ENCODE peak calls at places on chromosomes 16 and 17, in four cellular contexts. I is breast epithelium; V is CD4-positive, alpha-beta memory T cell; E is stomach. S is an unnamed sample.

GRCh38 chr16:77868478-77868877 is 80.1 kb downstream of the VAT1L start:
- DNase-seq in I (no peak), V (no peak), E (no peak), S (no peak)

GRCh38 chr17:79746955-79747507 is 16.3 kb downstream of the ENPP7 start:
- DNase-seq in V (no peak), E (no peak), I (no peak), S (no peak)

GRCh38 chr17:27532269-27533067 is 76.2 kb downstream of the KSR1 start:
- DNase-seq in E (peak), V (no peak), I (no peak), S (no peak)

GRCh38 chr16:65523258-65523950 is 401.5 kb upstream of the CDH11 start:
- DNase-seq in V (no peak), I (no peak), E (no peak), S (no peak)

GRCh38 chr16:57314161-57314785 is 29.8 kb upstream of the PLLP start:
- DNase-seq in I (peak), V (no peak), E (peak), S (no peak)

GRCh38 chr17:6643460-6644125 is 2.7 kb downstream of the TXNDC17 start:
- DNase-seq in E (no peak), I (no peak), V (no peak), S (no peak)

GRCh38 chr16:31108035-31108793 is at the start of gene BCKDK:
- DNase-seq in V (peak), I (no peak), E (peak), S (peak)

GRCh38 chr16:57661936-57662906 is 5.9 kb upstream of the ADGRG3 start:
- DNase-seq in I (no peak), E (no peak), V (no peak), S (no peak)

GRCh38 chr16:24696699-24697098 is 32.8 kb upstream of the TNRC6A start:
- DNase-seq in E (no peak), V (no peak), I (no peak), S (no peak)

GRCh38 chr16:1342526-1343427 is 8.9 kb downstream of the TSR3 start:
- DNase-seq in I (peak), E (peak), V (peak), S (peak)

GRCh38 chr17:72305964-72306551 is 185.2 kb downstream of the SOX9 start:
- DNase-seq in I (no peak), E (no peak), V (no peak), S (no peak)

GRCh38 chr17:40433551-40434384 is 9.5 kb upstream of the IGFBP4 start:
- DNase-seq in V (no peak), E (no peak), I (no peak), S (no peak)

GRCh38 chr17:15398736-15399331 is 57.4 kb upstream of the TEKT3 start:
- DNase-seq in V (no peak), I (peak), E (no peak), S (no peak)

GRCh38 chr17:7574176-7574953 is 5.1 kb upstream of the CD68 start:
- DNase-seq in E (no peak), V (no peak), I (no peak), S (no peak)

GRCh38 chr17:58677204-58677880 is 14.5 kb downstream of the TEX14 start:
- DNase-seq in V (no peak), E (no peak), I (no peak), S (no peak)

GRCh38 chr16:81610144-81610842 is 165.7 kb downstream of the CMIP start:
- DNase-seq in E (peak), I (peak), V (no peak), S (peak)

GRCh38 chr16:57807968-57808528 is 5.8 kb upstream of the KIFC3 start:
- DNase-seq in V (peak), E (peak), I (peak), S (peak)

GRCh38 chr17:2124391-2124790 is 69.5 kb downstream of the HIC1 start:
- DNase-seq in E (no peak), I (no peak), V (no peak), S (no peak)

GRCh38 chr16:55058576-55058975 is 127.9 kb downstream of the IRX5 start:
- DNase-seq in I (no peak), V (no peak), E (no peak), S (no peak)

GRCh38 chr16:11824362-11824761 is 27.0 kb downstream of the RSL1D1 start:
- DNase-seq in I (no peak), V (no peak), E (peak), S (no peak)

GRCh38 chr17:4631431-4631830 is 10.0 kb downstream of the ALOX15 start:
- DNase-seq in I (no peak), E (no peak), V (no peak), S (no peak)

GRCh38 chr17:81217531-81217930 is 5.2 kb downstream of the CEP131 start:
- DNase-seq in I (no peak), V (no peak), E (no peak), S (no peak)
- H3K27ac ChIP-seq in I (no peak), V (no peak), E (no peak), S (no peak)

GRCh38 chr17:34820166-34820920 is 140.9 kb downstream of the CCT6B start:
- DNase-seq in V (no peak), I (no peak), E (no peak), S (no peak)

GRCh38 chr17:34811561-34811960 is 149.7 kb downstream of the CCT6B start:
- DNase-seq in E (no peak), V (no peak), I (peak), S (no peak)

GRCh38 chr17:34817252-34817651 is 144.0 kb downstream of the CCT6B start:
- DNase-seq in V (no peak), E (no peak), I (no peak), S (no peak)

GRCh38 chr17:34820922-34821321 is 140.3 kb downstream of the CCT6B start:
- DNase-seq in V (no peak), E (no peak), I (peak), S (no peak)

GRCh38 chr17:34816806-34817205 is 144.5 kb downstream of the CCT6B start:
- DNase-seq in I (no peak), E (no peak), V (no peak), S (no peak)
- H3K27ac ChIP-seq in I (no peak), E (no peak), V (no peak), S (no peak)

DNA sequence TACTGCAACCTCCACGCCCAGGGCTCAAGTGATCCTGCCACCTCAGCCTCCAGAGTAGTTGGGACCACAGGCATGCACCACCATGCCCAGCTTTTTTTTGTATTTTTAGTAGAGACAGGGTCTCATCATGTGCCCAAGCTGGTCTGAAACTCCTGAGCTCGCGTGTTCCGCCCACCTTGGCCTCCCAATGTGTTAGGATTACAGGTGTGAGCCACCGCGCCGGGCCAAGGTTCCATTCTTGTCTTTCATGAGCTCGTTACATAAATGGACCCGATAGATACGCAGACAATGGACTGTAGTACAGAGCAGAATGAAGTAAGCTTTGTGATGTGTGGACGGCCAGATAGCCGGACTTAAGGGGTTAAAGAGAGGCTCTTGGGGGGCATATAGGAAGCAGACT is 19.3 kb downstream of the UBN1 start:
- DNase-seq in V (no peak), I (no peak), E (no peak), S (no peak)
- H3K27ac ChIP-seq in V (no peak), I (no peak), E (no peak), S (no peak)

DNA sequence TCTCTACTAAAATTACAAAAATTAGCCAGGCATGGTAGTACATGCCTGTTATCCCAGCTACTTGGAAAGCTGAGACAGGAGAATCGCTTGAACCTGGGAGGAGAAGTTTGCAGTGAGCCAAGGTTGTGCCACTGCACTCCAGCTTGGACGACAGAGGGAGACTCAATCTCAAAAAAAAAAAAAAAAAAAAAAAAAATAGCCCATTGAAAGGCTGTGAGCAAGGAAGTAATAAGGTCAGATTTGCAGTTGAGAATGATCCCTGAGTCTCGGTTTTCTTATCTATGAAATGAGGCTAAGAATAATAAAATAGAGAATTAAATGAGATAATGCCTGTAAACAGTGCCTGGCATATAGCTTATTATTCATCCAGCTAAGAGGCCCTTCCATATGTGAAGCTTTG is 1.3 kb upstream of the PDK2 start:
- DNase-seq in I (no peak), E (no peak), V (no peak), S (no peak)
- H3K27ac ChIP-seq in I (no peak), E (no peak), V (peak), S (peak)

DNA sequence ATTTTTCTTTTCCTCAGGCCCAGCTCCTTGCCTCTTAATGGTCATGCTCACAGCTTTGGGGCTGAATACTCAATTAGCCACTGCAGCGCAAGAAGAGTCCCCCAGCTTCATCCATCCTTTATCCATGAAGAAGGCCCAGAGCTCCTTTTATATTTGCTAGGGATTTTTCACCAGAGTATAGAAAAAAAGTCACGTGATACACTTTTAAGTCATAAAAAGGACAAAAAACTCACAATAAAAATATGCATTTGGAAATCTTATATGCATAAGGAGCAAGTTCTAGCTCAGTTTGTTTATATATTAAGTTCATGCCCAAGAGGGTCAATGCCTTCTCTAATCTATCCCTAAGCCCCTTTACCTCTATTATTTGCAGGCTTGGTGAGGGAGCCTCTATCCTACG is 254.1 kb downstream of the CA10 start:
- DNase-seq in I (no peak), V (no peak), E (no peak), S (no peak)
- H3K27ac ChIP-seq in I (no peak), V (no peak), E (no peak), S (no peak)

GRCh38 chr17:66018786-66019185 is 173.1 kb downstream of the CEP112 start:
- DNase-seq in V (no peak), I (no peak), E (no peak), S (no peak)
- H3K27ac ChIP-seq in V (no peak), I (no peak), E (no peak), S (no peak)

DNA sequence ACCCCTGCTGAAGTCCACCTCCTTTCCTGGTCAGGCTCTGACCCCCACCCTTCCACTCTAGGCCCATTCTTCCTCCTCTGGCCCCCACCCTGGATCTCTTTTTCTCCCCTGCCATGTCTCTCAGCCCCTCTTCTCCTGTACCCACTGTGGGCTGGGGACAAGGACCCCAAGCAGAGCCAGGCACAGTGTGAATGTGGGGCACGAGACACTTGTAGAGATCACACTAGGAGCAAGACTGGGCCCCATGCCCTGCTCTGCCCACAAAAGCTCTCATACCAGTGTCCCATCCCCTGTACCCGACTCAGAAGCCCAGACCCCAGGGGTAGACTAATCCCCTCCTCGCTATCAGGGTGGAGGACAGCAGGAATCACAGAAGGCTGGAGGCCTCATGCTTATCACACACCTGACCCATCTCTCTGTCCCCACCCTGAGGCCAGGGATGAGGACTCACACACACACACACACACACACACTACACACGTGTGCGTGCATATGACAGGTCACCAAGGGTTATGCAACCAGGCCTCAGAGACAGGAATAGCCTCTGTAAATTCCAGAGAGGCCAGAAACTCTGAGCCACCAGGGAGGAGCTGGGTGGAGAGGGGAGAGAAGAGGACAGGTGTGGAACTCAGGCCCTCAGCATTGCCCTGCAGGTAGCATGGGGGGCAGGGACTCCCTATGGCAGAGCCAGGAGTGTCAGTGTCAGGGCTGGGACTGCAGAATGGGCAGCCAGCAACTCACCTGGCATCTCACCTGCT is 21.1 kb downstream of the ARHGAP27 start:
- DNase-seq in E (no peak), I (no peak), V (no peak), S (no peak)
- H3K27ac ChIP-seq in E (no peak), I (no peak), V (peak), S (peak)

GRCh38 chr16:87778830-87779579 is 13.2 kb upstream of the KLHDC4 start:
- DNase-seq in E (peak), I (peak), V (peak), S (peak)

GRCh38 chr16:87780385-87780989 is 14.7 kb upstream of the KLHDC4 start:
- DNase-seq in E (peak), I (no peak), V (peak), S (no peak)

GRCh38 chr16:87778476-87778829 is 12.7 kb upstream of the KLHDC4 start:
- DNase-seq in I (no peak), E (no peak), V (no peak), S (no peak)
- H3K27ac ChIP-seq in I (no peak), E (peak), V (no peak), S (peak)